ENCODE peak calls at places on chromosome 1, in eight cellular contexts. J is A549; R is stimulated activated CD8-positive, alpha-beta memory T cell treated with anti-CD3 and anti-CD28 coated beads, Interleukin-4, amount 100 ng/mL, for 1 hour; I is stimulated activated CD4-positive, alpha-beta T cell treated with anti-CD3 and anti-CD28 coated beads, Interleukin-4, amount 100 ng/mL, for 4 hours; X is esophagus muscularis mucosa; K is activated CD4-positive, alpha-beta T cell treated with anti-CD3 and anti-CD28 coated beads, Interleukin-2, amount 50 U/mL, for 48 hours; O is CD14-positive monocyte; B is cardiac muscle cell. N is an unnamed sample.

GRCh38 chr1:103561612-103562395 is 9.6 kb upstream of the AMY2B start:
- DNase-seq in J (no peak), R (no peak), I (no peak), X (no peak), K (no peak), O (no peak), B (peak; percentile 56), N (no peak)

GRCh38 chr1:34970220-34970735 is 14.9 kb downstream of the TMEM35B start:
- DNase-seq in J (no peak), R (no peak), I (no peak), X (no peak), K (no peak), O (no peak), B (no peak), N (no peak)

GRCh38 chr1:40182956-40183710 is 21.9 kb downstream of the RLF start:
- DNase-seq in J (no peak), R (no peak), I (no peak), X (no peak), K (no peak), O (no peak), B (peak; percentile 57), N (no peak)

GRCh38 chr1:186785503-186785902 is 43.2 kb upstream of the PLA2G4A start:
- DNase-seq in J (no peak), R (no peak), I (no peak), X (no peak), K (no peak), O (no peak), B (peak; percentile 84), N (no peak)

GRCh38 chr1:201076036-201076435 is 36.2 kb downstream of the CACNA1S start:
- DNase-seq in J (no peak), R (no peak), I (no peak), X (no peak), K (no peak), O (no peak), B (no peak), N (no peak)

GRCh38 chr1:221268295-221268694 is 389.1 kb downstream of the HLX start:
- DNase-seq in J (no peak), R (no peak), I (no peak), X (no peak), K (no peak), O (no peak), B (peak; percentile 58), N (no peak)

GRCh38 chr1:25707280-25708016 is 90.9 kb downstream of the MAN1C1 start:
- DNase-seq in J (no peak), R (no peak), I (no peak), X (no peak), K (no peak), O (no peak), B (no peak), N (no peak)

GRCh38 chr1:107536266-107536665 is 395.4 kb downstream of the NTNG1 start:
- DNase-seq in J (no peak), R (no peak), I (no peak), X (no peak), K (no peak), O (no peak), B (peak; percentile 2), N (no peak)

GRCh38 chr1:119186471-119186870 is 46.0 kb upstream of the WARS2 start:
- DNase-seq in J (no peak), R (no peak), I (no peak), X (no peak), K (no peak), O (no peak), B (no peak), N (no peak)

GRCh38 chr1:43783671-43784205 is 76.4 kb downstream of the ST3GAL3 start:
- DNase-seq in J (peak; percentile 40), R (no peak), I (no peak), X (no peak), K (no peak), O (no peak), B (no peak), N (no peak)

GRCh38 chr1:205137901-205138300 is 16.1 kb upstream of the RBBP5 start:
- DNase-seq in J (no peak), R (no peak), I (no peak), X (no peak), K (no peak), O (no peak), B (no peak), N (no peak)

GRCh38 chr1:179175011-179175934 is 54.2 kb downstream of the ABL2 start:
- DNase-seq in J (no peak), R (no peak), I (no peak), X (no peak), K (no peak), O (peak; percentile 65), B (peak; percentile 57), N (no peak)

GRCh38 chr1:153805042-153805745 is 30.0 kb downstream of the SLC27A3 start:
- DNase-seq in J (peak; percentile 37), R (peak; percentile 29), I (peak; percentile 49), X (no peak), K (peak; percentile 77), O (peak; percentile 95), B (peak; percentile 75), N (no peak)

GRCh38 chr1:64515427-64515826 is 45.5 kb downstream of the CACHD1 start:
- DNase-seq in J (no peak), R (no peak), I (no peak), X (no peak), K (no peak), O (no peak), B (peak; percentile 90), N (peak; percentile 48)

GRCh38 chr1:85544689-85545203 is 35.8 kb upstream of the CCN1 start:
- DNase-seq in J (no peak), R (no peak), I (no peak), X (no peak), K (no peak), O (no peak), B (peak; percentile 28), N (no peak)

GRCh38 chr1:240497908-240498307 is 114.0 kb downstream of the GREM2 start:
- DNase-seq in J (no peak), R (no peak), I (no peak), X (no peak), K (no peak), O (no peak), B (no peak), N (no peak)

GRCh38 chr1:99963041-99963795 is 6.6 kb upstream of the SLC35A3 start:
- DNase-seq in J (no peak), R (no peak), I (no peak), X (no peak), K (no peak), O (no peak), B (peak; percentile 29), N (no peak)

GRCh38 chr1:156148236-156148635 is 5.1 kb upstream of the SEMA4A start:
- DNase-seq in J (no peak), R (no peak), I (no peak), X (no peak), K (no peak), O (peak; percentile 89), B (no peak), N (no peak)

GRCh38 chr1:240350910-240351331 is 259.2 kb downstream of the FMN2 start:
- DNase-seq in J (no peak), R (no peak), I (no peak), X (no peak), K (no peak), O (no peak), B (no peak), N (no peak)

GRCh38 chr1:21514245-21514644 is 5.0 kb downstream of the ALPL start:
- DNase-seq in J (no peak), R (no peak), I (no peak), X (no peak), K (no peak), O (no peak), B (no peak), N (no peak)

GRCh38 chr1:205842177-205842576 is 7.8 kb downstream of the PM20D1 start:
- DNase-seq in J (no peak), R (no peak), I (no peak), X (no peak), K (no peak), O (no peak), B (no peak), N (no peak)

GRCh38 chr1:179817789-179818188 is 59.8 kb downstream of the TOR1AIP2 start:
- DNase-seq in J (no peak), R (no peak), I (no peak), X (no peak), K (no peak), O (no peak), B (peak; percentile 73), N (peak; percentile 68)